ENCODE peak calls at places on chromosomes 3 and 15, in four cellular contexts. N is IMR-90, C is heart left ventricle, H is fibroblast of mammary gland. S is an unnamed sample.

GRCh38 chr3:131972091-131972490 is 62.7 kb downstream of the CPNE4 start:
- DNase-seq in N (no peak), C (no peak), H (no peak), S (peak)

GRCh38 chr15:79769081-79769481 is 127.7 kb downstream of the MTHFS start:
- DNase-seq in N (no peak), C (no peak), H (peak), S (peak)

GRCh38 chr15:69478259-69478687 is 25.7 kb downstream of the RPLP1 start:
- DNase-seq in N (peak), C (no peak), H (peak), S (peak)

GRCh38 chr15:57591822-57592367 is at the start of gene MYZAP:
- DNase-seq in N (no peak), C (peak), H (no peak), S (peak)

GRCh38 chr3:86958534-86958933 is 32.4 kb downstream of the VGLL3 start:
- DNase-seq in N (peak), C (no peak), H (peak), S (peak)

GRCh38 chr15:28783873-28784272 is 64.6 kb downstream of the GOLGA6L7 start:
- DNase-seq in N (no peak), C (no peak), H (no peak), S (no peak)

GRCh38 chr3:72351536-72351935 is 496.7 kb downstream of the SHQ1 start:
- DNase-seq in N (no peak), C (no peak), H (no peak), S (no peak)

GRCh38 chr3:66010348-66011097 is 28.2 kb downstream of the MAGI1 start:
- DNase-seq in N (no peak), C (no peak), H (no peak), S (peak)

GRCh38 chr3:155078959-155079794 is 942 bp upstream of the MME start:
- DNase-seq in N (peak), C (no peak), H (peak), S (peak)

GRCh38 chr3:160226026-160226739 is 961 bp downstream of the C3orf80 start:
- DNase-seq in N (no peak), C (no peak), H (no peak), S (no peak)

GRCh38 chr15:39363761-39364586 is 216.9 kb upstream of the THBS1 start:
- DNase-seq in N (no peak), C (no peak), H (peak), S (peak)

GRCh38 chr3:71975573-71975972 is 190.6 kb upstream of the PROK2 start:
- DNase-seq in N (no peak), C (no peak), H (no peak), S (no peak)

GRCh38 chr3:195558602-195559001 is 15.5 kb upstream of the PPP1R2 start:
- DNase-seq in N (peak), C (no peak), H (peak), S (peak)

GRCh38 chr15:70954733-70955132 is 62.1 kb downstream of the LRRC49 start:
- DNase-seq in N (no peak), C (no peak), H (no peak), S (no peak)

GRCh38 chr15:69390575-69390974 is 23.6 kb upstream of the KIF23 start:
- DNase-seq in N (peak), C (no peak), H (peak), S (no peak)

GRCh38 chr3:127168271-127168670 is 24.7 kb upstream of the PRR23E start:
- DNase-seq in N (no peak), C (peak), H (no peak), S (no peak)

GRCh38 chr3:98657429-98657828 is 64.0 kb upstream of the CPOX start:
- DNase-seq in N (no peak), C (peak), H (peak), S (peak)

GRCh38 chr3:132535575-132536441 is 61.3 kb upstream of the ACKR4 start:
- DNase-seq in N (peak), C (peak), H (peak), S (peak)

GRCh38 chr3:159938712-159939111 is 49.9 kb upstream of the IL12A start:
- DNase-seq in N (peak), C (no peak), H (peak), S (peak)

GRCh38 chr3:118997190-118997589 is 37.5 kb downstream of the IGSF11 start:
- DNase-seq in N (no peak), C (no peak), H (no peak), S (no peak)
- TF ChIP-seq CTCF in N (no peak), C (no peak), H (no peak), S (no peak)

DNA sequence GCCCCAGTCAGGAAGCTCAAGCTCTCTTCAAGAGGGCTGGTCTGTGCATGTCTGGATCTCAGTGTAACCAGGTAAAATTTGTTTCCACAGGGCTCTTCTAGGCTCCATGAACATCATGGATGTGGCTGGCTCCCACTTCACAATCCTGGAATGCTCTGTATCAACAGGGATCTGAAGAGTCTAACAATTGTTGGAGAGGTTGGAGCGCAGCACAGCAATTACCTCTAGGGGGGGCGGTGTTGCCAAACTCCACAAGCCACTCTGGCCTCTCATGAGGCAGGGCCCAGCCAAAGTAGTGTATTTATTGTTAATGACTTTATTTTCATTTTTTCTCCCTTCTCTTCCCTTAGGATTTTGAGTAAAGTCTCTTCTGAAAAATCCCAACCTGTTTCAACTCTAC is 6.1 kb upstream of the EIF2B5 start:
- DNase-seq in N (peak), C (no peak), H (peak), S (peak)
- TF ChIP-seq CTCF in N (peak), C (peak), H (peak), S (peak)

GRCh38 chr3:56494679-56495322 is 26.5 kb upstream of the ERC2 start:
- DNase-seq in N (peak), C (peak), H (peak), S (peak)
- TF ChIP-seq CTCF in N (peak), C (peak), H (peak), S (peak)

GRCh38 chr3:69326821-69327433 is 59.0 kb downstream of the FRMD4B start:
- DNase-seq in N (no peak), C (peak), H (peak), S (peak)

GRCh38 chr3:69323941-69324340 is 61.9 kb downstream of the FRMD4B start:
- DNase-seq in N (no peak), C (no peak), H (no peak), S (no peak)

GRCh38 chr3:69325151-69325550 is 60.7 kb downstream of the FRMD4B start:
- DNase-seq in N (no peak), C (no peak), H (no peak), S (no peak)

GRCh38 chr3:69322110-69322509 is 63.8 kb downstream of the FRMD4B start:
- DNase-seq in N (no peak), C (no peak), H (no peak), S (no peak)

GRCh38 chr3:69324362-69325025 is 61.4 kb downstream of the FRMD4B start:
- DNase-seq in N (no peak), C (no peak), H (no peak), S (no peak)
- TF ChIP-seq CTCF in N (no peak), C (peak), H (peak), S (peak)

S was measured in choroid plexus epithelial cell.